ENCODE peak calls at places on chromosomes 5 and 9, in eight cellular contexts. G is neural progenitor cell, X is Karpas-422, V is sigmoid colon, U is fibroblast of pulmonary artery, Q is lower leg skin, K is neuronal stem cell, Z is choroid plexus epithelial cell. I is an unnamed sample.

GRCh38 chr5:164959761-164960160 is 1454.3 kb downstream of the MAT2B start:
- DNase-seq in G (no peak), X (no peak), V (no peak), U (no peak), Q (no peak), K (no peak), Z (no peak), I (no peak)

GRCh38 chr5:102975457-102976182 is 144.3 kb downstream of the GIN1 start:
- DNase-seq in G (no peak), X (no peak), V (no peak), U (peak; percentile 90), Q (no peak), K (no peak), Z (peak; percentile 83), I (no peak)

GRCh38 chr5:73709536-73710129 is 83.6 kb downstream of the ARHGEF28 start:
- DNase-seq in G (no peak), X (no peak), V (no peak), U (peak; percentile 22), Q (no peak), K (no peak), Z (peak; percentile 61), I (peak; percentile 63)

GRCh38 chr9:135047026-135047350 is 40.5 kb upstream of the OLFM1 start:
- DNase-seq in G (no peak), X (no peak), V (peak; percentile 56), U (no peak), Q (peak; percentile 61), K (no peak), Z (no peak), I (no peak)

GRCh38 chr5:154101184-154101583 is 62.4 kb downstream of the MFAP3 start:
- DNase-seq in G (no peak), X (no peak), V (no peak), U (no peak), Q (no peak), K (no peak), Z (no peak), I (no peak)

GRCh38 chr5:157354825-157355224 is 88.9 kb downstream of the CYFIP2 start:
- DNase-seq in G (peak; percentile 54), X (peak; percentile 50), V (no peak), U (no peak), Q (no peak), K (no peak), Z (peak; percentile 31), I (no peak)

GRCh38 chr5:6861667-6862066 is 148.4 kb downstream of the TENT4A start:
- DNase-seq in G (no peak), X (no peak), V (no peak), U (no peak), Q (no peak), K (no peak), Z (no peak), I (no peak)

GRCh38 chr5:62547929-62548678 is 30.5 kb upstream of the LRRC70 start:
- DNase-seq in G (no peak), X (no peak), V (no peak), U (no peak), Q (no peak), K (no peak), Z (peak; percentile 13), I (no peak)

GRCh38 chr9:115042781-115043509 is 75.0 kb downstream of the TNC start:
- DNase-seq in G (no peak), X (no peak), V (no peak), U (no peak), Q (no peak), K (no peak), Z (no peak), I (no peak)

GRCh38 chr9:35538361-35539234 is 48.7 kb downstream of the RUSC2 start:
- DNase-seq in G (peak; percentile 76), X (no peak), V (peak; percentile 93), U (peak; percentile 91), Q (peak; percentile 94), K (peak; percentile 57), Z (peak; percentile 81), I (no peak)

GRCh38 chr9:134791009-134791408 is 89.6 kb upstream of the FCN2 start:
- DNase-seq in G (no peak), X (no peak), V (no peak), U (no peak), Q (no peak), K (no peak), Z (no peak), I (no peak)

GRCh38 chr5:164581889-164582288 is 1076.5 kb downstream of the MAT2B start:
- DNase-seq in G (no peak), X (no peak), V (no peak), U (no peak), Q (no peak), K (no peak), Z (no peak), I (no peak)

GRCh38 chr5:60102961-60103683 is 209.6 kb upstream of the PDE4D start:
- DNase-seq in G (no peak), X (no peak), V (no peak), U (peak; percentile 14), Q (no peak), K (no peak), Z (peak; percentile 79), I (no peak)

GRCh38 chr5:126693806-126694205 is 83.1 kb upstream of the LMNB1 start:
- DNase-seq in G (no peak), X (no peak), V (no peak), U (no peak), Q (no peak), K (no peak), Z (no peak), I (no peak)

GRCh38 chr5:6461793-6462650 is 13.4 kb downstream of the UBE2QL1 start:
- DNase-seq in G (no peak), X (no peak), V (no peak), U (no peak), Q (peak; percentile 82), K (no peak), Z (no peak), I (no peak)

GRCh38 chr9:27714388-27714787 is 141.1 kb upstream of the C9orf72 start:
- DNase-seq in G (no peak), X (no peak), V (no peak), U (no peak), Q (no peak), K (no peak), Z (peak; percentile 19), I (no peak)

GRCh38 chr5:137280656-137281055 is 218.5 kb downstream of the SPOCK1 start:
- DNase-seq in G (no peak), X (no peak), V (no peak), U (no peak), Q (no peak), K (no peak), Z (no peak), I (no peak)

GRCh38 chr5:67156976-67157583 is 39.5 kb downstream of the CD180 start:
- DNase-seq in G (peak; percentile 49), X (peak; percentile 77), V (no peak), U (peak; percentile 50), Q (no peak), K (no peak), Z (peak; percentile 63), I (no peak)

GRCh38 chr9:97386265-97386633 is 25.6 kb upstream of the TDRD7 start:
- DNase-seq in G (no peak), X (no peak), V (no peak), U (no peak), Q (no peak), K (no peak), Z (no peak), I (no peak)

GRCh38 chr5:156888520-156888919 is 38.4 kb downstream of the PPP1R2B start:
- DNase-seq in G (no peak), X (no peak), V (no peak), U (no peak), Q (no peak), K (no peak), Z (no peak), I (peak; percentile 2)

GRCh38 chr5:107529618-107530017 is 141.1 kb downstream of the EFNA5 start:
- DNase-seq in G (no peak), X (no peak), V (no peak), U (no peak), Q (no peak), K (no peak), Z (no peak), I (no peak)

GRCh38 chr9:131545003-131545785 is at the start of gene PRRT1B:
- DNase-seq in G (no peak), X (no peak), V (no peak), U (no peak), Q (no peak), K (no peak), Z (peak; percentile 12), I (no peak)
- H3K4me3 ChIP-seq in G (no peak within 1 kb of the TSS), X (no peak within 1 kb of the TSS), V (peak within 1 kb of the TSS; percentile 27), U (no peak within 1 kb of the TSS), Q (no peak within 1 kb of the TSS), K (peak within 1 kb of the TSS; percentile 17), Z (no peak within 1 kb of the TSS), I (no peak within 1 kb of the TSS)

GRCh38 chr9:10612649-10613398 is at the start of gene PTPRD:
- DNase-seq in G (peak; percentile 89), X (no peak), V (no peak), U (peak; percentile 22), Q (peak; percentile 78), K (peak; percentile 71), Z (peak; percentile 46), I (peak; percentile 2)
- H3K4me3 ChIP-seq in G (peak within 1 kb of the TSS; percentile 91), X (no peak within 1 kb of the TSS), V (peak within 1 kb of the TSS; percentile 45), U (peak within 1 kb of the TSS; percentile 44), Q (peak within 1 kb of the TSS; percentile 20), K (peak within 1 kb of the TSS; percentile 89), Z (peak within 1 kb of the TSS; percentile 53), I (peak within 1 kb of the TSS; percentile 46)

GRCh38 chr5:58722160-58722559 is 139.3 kb downstream of the RAB3C start:
- DNase-seq in G (peak; percentile 13), X (no peak), V (no peak), U (no peak), Q (no peak), K (no peak), Z (no peak), I (no peak)

GRCh38 chr5:58715997-58716656 is 133.3 kb downstream of the RAB3C start:
- DNase-seq in G (no peak), X (no peak), V (no peak), U (no peak), Q (no peak), K (no peak), Z (no peak), I (no peak)

GRCh38 chr5:58716713-58717112 is 133.8 kb downstream of the RAB3C start:
- DNase-seq in G (no peak), X (no peak), V (no peak), U (no peak), Q (no peak), K (no peak), Z (no peak), I (no peak)

GRCh38 chr5:58714046-58714445 is 131.2 kb downstream of the RAB3C start:
- DNase-seq in G (no peak), X (no peak), V (no peak), U (no peak), Q (no peak), K (no peak), Z (no peak), I (no peak)

GRCh38 chr5:58717303-58718012 is 134.6 kb downstream of the RAB3C start:
- DNase-seq in G (peak; percentile 49), X (no peak), V (no peak), U (no peak), Q (no peak), K (no peak), Z (no peak), I (no peak)
- H3K4me3 ChIP-seq in G (no peak overlapping the region), X (no peak overlapping the region), V (no peak overlapping the region), U (no peak overlapping the region), Q (no peak overlapping the region), K (no peak overlapping the region), Z (no peak overlapping the region), I (no peak overlapping the region)

DNA sequence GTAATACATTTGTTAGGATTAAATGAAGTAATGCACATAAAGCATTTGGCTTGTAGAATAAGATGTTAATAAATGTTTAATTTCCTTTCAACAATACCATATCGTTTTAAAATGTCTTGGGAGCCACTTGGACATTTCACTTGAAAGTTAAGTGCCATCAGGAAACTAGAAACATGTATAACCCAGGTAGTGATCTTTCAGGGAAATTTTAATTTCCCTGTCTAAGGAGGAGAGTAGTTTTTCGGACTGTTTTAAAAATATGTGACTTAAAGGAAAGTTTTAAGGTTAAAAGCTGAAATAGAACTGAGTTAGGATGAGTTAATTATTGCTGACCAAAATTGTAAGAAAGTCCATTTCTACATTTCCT is 18.0 kb downstream of the CDC42SE2 start:
- DNase-seq in G (no peak), X (no peak), V (no peak), U (no peak), Q (no peak), K (no peak), Z (no peak), I (no peak)
- H3K4me3 ChIP-seq in G (no peak overlapping the region), X (no peak overlapping the region), V (no peak overlapping the region), U (no peak overlapping the region), Q (no peak overlapping the region), K (no peak overlapping the region), Z (no peak overlapping the region), I (no peak overlapping the region)